ENCODE peak calls at places on chromosomes 2 and 18, in seven cellular contexts. I is HuH-7.5, G is progenitor cell of endocrine pancreas, C is uterus, J is NAMALWA, T is upper lobe of left lung, M is Karpas-422. S is an unnamed sample.

GRCh38 chr2:147631294-147631693 is 213.5 kb upstream of the ACVR2A start:
- DNase-seq in J (no peak), C (no peak), M (no peak), G (no peak), I (no peak), T (no peak), S (no peak)

GRCh38 chr2:202317080-202317859 is 51.7 kb downstream of the NOP58 start:
- DNase-seq in G (no peak), C (peak; percentile 67), T (peak; percentile 40), M (no peak), I (no peak), J (no peak), S (peak; percentile 93)

GRCh38 chr18:52694804-52695203 is 354.8 kb downstream of the DCC start:
- DNase-seq in I (no peak), M (peak; percentile 53), G (no peak), T (no peak), C (no peak), J (peak; percentile 54), S (no peak)

GRCh38 chr2:209648714-209649113 is 122.9 kb upstream of the UNC80 start:
- DNase-seq in I (no peak), G (no peak), J (no peak), M (no peak), T (no peak), C (no peak), S (no peak)

GRCh38 chr2:7203056-7203467 is 285.9 kb downstream of the RNF144A start:
- DNase-seq in J (peak; percentile 69), T (peak; percentile 36), C (peak; percentile 38), I (peak; percentile 19), M (peak; percentile 78), G (peak; percentile 50), S (peak; percentile 40)

GRCh38 chr2:227163998-227164744 is at the start of the genes COL4A3 and COL4A4:
- DNase-seq in M (no peak), C (peak; percentile 46), I (peak; percentile 23), G (peak; percentile 28), T (peak; percentile 77), J (no peak), S (peak; percentile 86)

GRCh38 chr2:32652555-32653209 is 24.8 kb downstream of the TTC27 start:
- DNase-seq in J (no peak), T (no peak), G (no peak), M (no peak), I (no peak), C (no peak), S (no peak)

GRCh38 chr2:240430595-240430994 is 4.9 kb upstream of the GPC1 start:
- DNase-seq in G (peak; percentile 8), J (no peak), M (no peak), T (peak; percentile 15), I (no peak), C (peak; percentile 8), S (peak; percentile 8)

GRCh38 chr2:210756821-210757220 is 200.4 kb downstream of the CPS1 start:
- DNase-seq in M (no peak), C (no peak), G (no peak), T (no peak), J (no peak), I (no peak), S (no peak)

GRCh38 chr2:101969723-101970122 is 22.0 kb upstream of the IL1R2 start:
- DNase-seq in J (no peak), C (no peak), I (no peak), G (no peak), T (no peak), M (no peak), S (no peak)

GRCh38 chr2:200944467-200945394 is 18.7 kb downstream of the ORC2 start:
- DNase-seq in M (no peak), G (no peak), C (no peak), T (peak; percentile 24), I (no peak), J (no peak), S (peak; percentile 59)

GRCh38 chr2:205650450-205650849 is 31.9 kb upstream of the NRP2 start:
- DNase-seq in C (no peak), G (no peak), M (no peak), T (no peak), I (no peak), J (no peak), S (no peak)

GRCh38 chr18:9067823-9068222 is 34.7 kb upstream of the NDUFV2 start:
- DNase-seq in I (no peak), G (no peak), M (no peak), J (no peak), T (no peak), C (no peak), S (no peak)

GRCh38 chr2:168912466-168913170 is 11.5 kb downstream of the G6PC2 start:
- DNase-seq in I (no peak), J (no peak), M (no peak), G (peak; percentile 12), T (no peak), C (peak; percentile 37), S (peak; percentile 20)

GRCh38 chr2:33265584-33266338 is 210.7 kb upstream of the RASGRP3 start:
- DNase-seq in G (no peak), M (no peak), J (no peak), I (no peak), C (no peak), T (no peak), S (no peak)

GRCh38 chr2:171383141-171383540 is 50.6 kb downstream of the METTL8 start:
- DNase-seq in G (no peak), I (no peak), M (no peak), J (no peak), T (no peak), C (no peak), S (no peak)

GRCh38 chr2:113111823-113112287 is 15.5 kb upstream of the IL1RN start:
- DNase-seq in J (no peak), G (no peak), M (no peak), T (peak; percentile 67), C (no peak), I (no peak), S (no peak)

GRCh38 chr2:100036793-100037192 is 105.6 kb downstream of the AFF3 start:
- DNase-seq in J (no peak), T (no peak), C (no peak), G (no peak), M (no peak), I (no peak), S (no peak)

GRCh38 chr2:38029512-38029911 is 46.4 kb downstream of the CYP1B1 start:
- DNase-seq in M (no peak), I (no peak), C (no peak), J (no peak), T (no peak), G (no peak), S (no peak)

GRCh38 chr2:207935991-207936370 is 89.3 kb downstream of the PLEKHM3 start:
- DNase-seq in G (no peak), I (no peak), M (no peak), C (no peak), J (no peak), T (no peak), S (no peak)

GRCh38 chr18:8538935-8539334 is 70.3 kb upstream of the RAB12 start:
- DNase-seq in J (peak; percentile 22), M (peak; percentile 49), I (no peak), T (no peak), G (no peak), C (no peak), S (no peak)

GRCh38 chr2:12412898-12413305 is 303.8 kb upstream of the TRIB2 start:
- DNase-seq in G (no peak), M (no peak), T (no peak), I (no peak), C (no peak), J (peak; percentile 19), S (no peak)

S was measured in adrenal gland.